ENCODE peak calls at places on chromosome 16, in seven cellular contexts. D is heart right ventricle, C is PC-3, O is A549, S is psoas muscle, A is heart left ventricle, F is mesothelial cell of epicardium. G is an unnamed sample.

GRCh38 chr16:88331989-88332920 is 50.5 kb upstream of the ZNF469 start:
- DNase-seq in D (no peak), C (peak), O (peak), S (peak), A (no peak), F (no peak), G (no peak)

GRCh38 chr16:24728891-24729242 is 584 bp upstream of the TNRC6A start:
- DNase-seq in D (no peak), C (peak), O (no peak), S (no peak), A (no peak), F (no peak), G (no peak)

GRCh38 chr16:84453061-84453752 is 51.3 kb downstream of the MEAK7 start:
- DNase-seq in D (no peak), C (no peak), O (no peak), S (no peak), A (no peak), F (no peak), G (no peak)

GRCh38 chr16:17470002-17470870 is 524 bp downstream of the XYLT1 start:
- DNase-seq in D (no peak), C (no peak), O (no peak), S (peak), A (no peak), F (no peak), G (no peak)

GRCh38 chr16:66045626-66046025 is 320.9 kb upstream of the CDH5 start:
- DNase-seq in D (no peak), C (no peak), O (no peak), S (no peak), A (no peak), F (no peak), G (no peak)

GRCh38 chr16:24507959-24508358 is 31.4 kb upstream of the RBBP6 start:
- DNase-seq in D (no peak), C (no peak), O (no peak), S (no peak), A (no peak), F (no peak), G (no peak)

GRCh38 chr16:9134739-9135138 is 43.3 kb downstream of the HAPSTR1 start:
- DNase-seq in D (peak), C (peak), O (peak), S (peak), A (peak), F (no peak), G (no peak)

GRCh38 chr16:77897038-77897437 is 108.7 kb downstream of the VAT1L start:
- DNase-seq in D (no peak), C (no peak), O (no peak), S (no peak), A (no peak), F (no peak), G (no peak)

GRCh38 chr16:85010931-85011845 is at the start of gene ZDHHC7:
- DNase-seq in D (peak), C (peak), O (peak), S (peak), A (peak), F (peak), G (no peak)

GRCh38 chr16:51880776-51881175 is 666.2 kb downstream of the TOX3 start:
- DNase-seq in D (no peak), C (peak), O (peak), S (no peak), A (no peak), F (no peak), G (no peak)

GRCh38 chr16:81405702-81406113 is 38.9 kb upstream of the CMIP start:
- DNase-seq in D (no peak), C (peak), O (peak), S (no peak), A (no peak), F (no peak), G (no peak)
- TF ChIP-seq CTCF in D (no peak), C (no peak), O (no peak), S (no peak), A (no peak), F (peak), G (no peak)

DNA sequence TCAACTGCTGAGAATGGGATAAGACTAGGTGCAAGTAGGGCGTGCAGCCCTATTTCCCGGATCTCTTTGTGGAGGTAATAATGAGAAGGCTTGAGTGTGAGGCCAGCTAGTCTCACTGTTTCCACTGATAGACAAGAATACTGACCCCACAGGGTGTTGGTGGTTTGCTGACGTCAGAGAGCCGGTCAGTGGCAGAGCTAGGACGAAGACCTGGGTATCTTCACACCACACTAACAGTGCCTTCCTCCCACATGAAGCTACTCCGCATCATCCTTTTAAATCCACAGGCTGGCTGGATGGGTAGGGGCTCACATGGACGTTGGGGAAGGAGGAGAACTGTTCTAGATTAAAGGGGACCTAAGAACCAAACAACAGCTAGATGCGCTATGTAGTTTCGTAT is 68.0 kb downstream of the ZFHX3 start:
- DNase-seq in D (no peak), C (no peak), O (no peak), S (no peak), A (no peak), F (no peak), G (no peak)
- TF ChIP-seq CTCF in D (no peak), C (no peak), O (no peak), S (no peak), A (no peak), F (no peak), G (no peak)

GRCh38 chr16:64047207-64047606 is 1074.7 kb downstream of the CDH11 start:
- DNase-seq in D (no peak), C (peak), O (no peak), S (no peak), A (no peak), F (no peak), G (no peak)

GRCh38 chr16:64047878-64048277 is 1074.0 kb downstream of the CDH11 start:
- DNase-seq in D (no peak), C (no peak), O (no peak), S (no peak), A (no peak), F (no peak), G (no peak)

GRCh38 chr16:64051826-64052225 is 1070.0 kb downstream of the CDH11 start:
- DNase-seq in D (no peak), C (peak), O (no peak), S (no peak), A (no peak), F (no peak), G (no peak)
- TF ChIP-seq CTCF in D (no peak), C (peak), O (no peak), S (no peak), A (peak), F (no peak), G (peak)

GRCh38 chr16:12553191-12553590 is 250.5 kb downstream of the CPPED1 start:
- DNase-seq in D (no peak), C (no peak), O (no peak), S (no peak), A (no peak), F (no peak), G (no peak)

GRCh38 chr16:12559714-12560113 is 244.0 kb downstream of the CPPED1 start:
- DNase-seq in D (no peak), C (peak), O (no peak), S (no peak), A (no peak), F (no peak), G (no peak)

GRCh38 chr16:12557808-12558207 is 245.9 kb downstream of the CPPED1 start:
- DNase-seq in D (no peak), C (no peak), O (no peak), S (no peak), A (no peak), F (no peak), G (no peak)

DNA sequence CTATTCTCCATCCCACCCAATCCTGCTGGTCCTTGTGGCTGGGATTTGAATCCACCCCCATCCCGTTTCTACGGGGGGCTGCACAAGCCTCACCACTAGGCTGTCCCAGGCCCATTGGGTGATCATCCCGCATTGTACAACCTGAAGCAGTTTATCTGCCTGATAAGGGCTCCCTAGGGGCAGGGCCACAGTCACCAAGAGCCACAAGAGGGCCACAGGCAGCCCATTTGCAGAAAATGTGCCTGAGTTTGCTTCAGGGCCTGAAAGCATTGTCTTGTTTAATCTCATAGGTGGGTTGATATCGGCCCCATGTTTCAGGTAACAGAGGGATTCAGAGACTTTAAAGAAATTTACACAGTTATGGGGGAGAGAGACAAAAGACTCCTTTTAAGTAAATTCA is 245.0 kb downstream of the CPPED1 start:
- DNase-seq in D (no peak), C (no peak), O (no peak), S (no peak), A (no peak), F (no peak), G (no peak)
- TF ChIP-seq CTCF in D (no peak), C (no peak), O (no peak), S (no peak), A (no peak), F (no peak), G (no peak)